ENCODE peak calls at places on chromosomes 3 and 15, in nine cellular contexts. One of them, this sample, is unnamed.
A peak's percentile ranks its signal among the peaks of the same experiment; 100 is the strongest.

GRCh38 chr3:15360786-15361493 is 28.6 kb upstream of the SH3BP5 start:
- DNase-seq in fibroblast of mammary gland: peak; percentile 83
- DNase-seq in adrenal gland: no peak
- DNase-seq in right lobe of liver: no peak
- DNase-seq in endodermal cell: no peak
- DNase-seq in testis: no peak
- DNase-seq in left lung: no peak
- DNase-seq in AG10803: peak; percentile 57
- DNase-seq in heart left ventricle: no peak
- DNase-seq in this sample: no peak

GRCh38 chr3:111763968-111764367 is 95.1 kb upstream of the PHLDB2 start:
- DNase-seq in heart left ventricle: no peak
- DNase-seq in testis: no peak
- DNase-seq in fibroblast of mammary gland: peak; percentile 77
- DNase-seq in endodermal cell: no peak
- DNase-seq in adrenal gland: no peak
- DNase-seq in left lung: no peak
- DNase-seq in right lobe of liver: no peak
- DNase-seq in AG10803: peak; percentile 83
- DNase-seq in this sample: peak; percentile 72

GRCh38 chr15:101308604-101309435 is 13.8 kb upstream of the SNRPA1 start:
- DNase-seq in fibroblast of mammary gland: no peak
- DNase-seq in heart left ventricle: no peak
- DNase-seq in endodermal cell: peak; percentile 33
- DNase-seq in adrenal gland: no peak
- DNase-seq in right lobe of liver: no peak
- DNase-seq in testis: no peak
- DNase-seq in left lung: no peak
- DNase-seq in AG10803: no peak
- DNase-seq in this sample: no peak

GRCh38 chr3:50231581-50231980 is 4.4 kb upstream of the GNAI2 start:
- DNase-seq in endodermal cell: no peak
- DNase-seq in testis: no peak
- DNase-seq in left lung: no peak
- DNase-seq in adrenal gland: no peak
- DNase-seq in heart left ventricle: no peak
- DNase-seq in AG10803: no peak
- DNase-seq in fibroblast of mammary gland: no peak
- DNase-seq in right lobe of liver: no peak
- DNase-seq in this sample: no peak

GRCh38 chr15:74817370-74817737 is 4.7 kb downstream of the LMAN1L start:
- DNase-seq in fibroblast of mammary gland: no peak
- DNase-seq in left lung: no peak
- DNase-seq in endodermal cell: peak; percentile 76
- DNase-seq in heart left ventricle: peak; percentile 85
- DNase-seq in adrenal gland: peak; percentile 93
- DNase-seq in right lobe of liver: peak; percentile 69
- DNase-seq in testis: peak; percentile 67
- DNase-seq in AG10803: peak; percentile 15
- DNase-seq in this sample: no peak

GRCh38 chr3:196207833-196208607 is 3.2 kb downstream of the ZDHHC19 start:
- DNase-seq in heart left ventricle: peak; percentile 50
- DNase-seq in AG10803: no peak
- DNase-seq in testis: peak; percentile 83
- DNase-seq in fibroblast of mammary gland: peak; percentile 31
- DNase-seq in left lung: peak; percentile 89
- DNase-seq in endodermal cell: peak; percentile 97
- DNase-seq in right lobe of liver: peak; percentile 88
- DNase-seq in adrenal gland: peak; percentile 86
- DNase-seq in this sample: no peak

GRCh38 chr3:63193647-63194046 is 84.5 kb upstream of the SYNPR start:
- DNase-seq in endodermal cell: no peak
- DNase-seq in fibroblast of mammary gland: peak; percentile 50
- DNase-seq in left lung: no peak
- DNase-seq in adrenal gland: no peak
- DNase-seq in testis: no peak
- DNase-seq in AG10803: peak; percentile 38
- DNase-seq in heart left ventricle: no peak
- DNase-seq in right lobe of liver: no peak
- DNase-seq in this sample: no peak

GRCh38 chr15:29220852-29221251 is 48.8 kb downstream of the NSMCE3 start:
- DNase-seq in testis: no peak
- DNase-seq in adrenal gland: no peak
- DNase-seq in left lung: no peak
- DNase-seq in right lobe of liver: no peak
- DNase-seq in AG10803: peak; percentile 1
- DNase-seq in heart left ventricle: no peak
- DNase-seq in fibroblast of mammary gland: no peak
- DNase-seq in endodermal cell: no peak
- DNase-seq in this sample: no peak

GRCh38 chr3:165983284-165983683 is 146.1 kb upstream of the BCHE start:
- DNase-seq in left lung: no peak
- DNase-seq in right lobe of liver: no peak
- DNase-seq in endodermal cell: no peak
- DNase-seq in AG10803: no peak
- DNase-seq in testis: no peak
- DNase-seq in adrenal gland: no peak
- DNase-seq in fibroblast of mammary gland: peak; percentile 7
- DNase-seq in heart left ventricle: no peak
- DNase-seq in this sample: no peak

GRCh38 chr3:13028010-13028821 is 45.0 kb downstream of the IQSEC1 start:
- DNase-seq in heart left ventricle: no peak
- DNase-seq in endodermal cell: no peak
- DNase-seq in fibroblast of mammary gland: no peak
- DNase-seq in right lobe of liver: peak; percentile 19
- DNase-seq in left lung: peak; percentile 50
- DNase-seq in AG10803: no peak
- DNase-seq in adrenal gland: no peak
- DNase-seq in testis: no peak
- DNase-seq in this sample: no peak

GRCh38 chr3:11465744-11466611 is 177.7 kb downstream of the VGLL4 start:
- DNase-seq in heart left ventricle: peak; percentile 45
- DNase-seq in right lobe of liver: no peak
- DNase-seq in adrenal gland: peak; percentile 69
- DNase-seq in fibroblast of mammary gland: peak; percentile 97
- DNase-seq in AG10803: peak; percentile 95
- DNase-seq in endodermal cell: no peak
- DNase-seq in left lung: no peak
- DNase-seq in testis: peak; percentile 75
- DNase-seq in this sample: peak; percentile 18

GRCh38 chr3:138196023-138196422 is 8.9 kb downstream of the ARMC8 start:
- DNase-seq in right lobe of liver: no peak
- DNase-seq in endodermal cell: no peak
- DNase-seq in left lung: no peak
- DNase-seq in adrenal gland: no peak
- DNase-seq in heart left ventricle: no peak
- DNase-seq in testis: no peak
- DNase-seq in AG10803: no peak
- DNase-seq in fibroblast of mammary gland: peak; percentile 10
- DNase-seq in this sample: no peak

GRCh38 chr3:47641739-47642138 is 63.1 kb upstream of the CSPG5 start:
- DNase-seq in fibroblast of mammary gland: no peak
- DNase-seq in heart left ventricle: no peak
- DNase-seq in left lung: no peak
- DNase-seq in testis: no peak
- DNase-seq in endodermal cell: no peak
- DNase-seq in adrenal gland: no peak
- DNase-seq in AG10803: no peak
- DNase-seq in right lobe of liver: no peak
- DNase-seq in this sample: no peak

GRCh38 chr3:8328971-8329370 is 172.7 kb upstream of the LMCD1 start:
- DNase-seq in left lung: no peak
- DNase-seq in right lobe of liver: no peak
- DNase-seq in testis: no peak
- DNase-seq in fibroblast of mammary gland: no peak
- DNase-seq in AG10803: no peak
- DNase-seq in endodermal cell: no peak
- DNase-seq in adrenal gland: no peak
- DNase-seq in heart left ventricle: no peak
- DNase-seq in this sample: no peak

GRCh38 chr3:170909129-170909903 is 879 bp upstream of the EIF5A2 start:
- DNase-seq in heart left ventricle: no peak
- DNase-seq in testis: peak; percentile 15
- DNase-seq in left lung: no peak
- DNase-seq in right lobe of liver: no peak
- DNase-seq in fibroblast of mammary gland: peak; percentile 93
- DNase-seq in AG10803: peak; percentile 92
- DNase-seq in endodermal cell: no peak
- DNase-seq in adrenal gland: no peak
- DNase-seq in this sample: peak; percentile 19
- H3K4me3 ChIP-seq in heart left ventricle: peak overlapping the region; percentile 92
- H3K4me3 ChIP-seq in testis: peak overlapping the region; percentile 87
- H3K4me3 ChIP-seq in left lung: peak overlapping the region; percentile 56
- H3K4me3 ChIP-seq in right lobe of liver: no peak overlapping the region
- H3K4me3 ChIP-seq in fibroblast of mammary gland: no peak overlapping the region
- H3K4me3 ChIP-seq in AG10803: no peak overlapping the region
- H3K4me3 ChIP-seq in endodermal cell: peak overlapping the region; percentile 88
- H3K4me3 ChIP-seq in adrenal gland: peak overlapping the region; percentile 77
- H3K4me3 ChIP-seq in this sample: no peak overlapping the region

GRCh38 chr3:184175506-184175905 is 851 bp downstream of the AP2M1 start:
- DNase-seq in left lung: no peak
- DNase-seq in heart left ventricle: no peak
- DNase-seq in adrenal gland: no peak
- DNase-seq in right lobe of liver: no peak
- DNase-seq in fibroblast of mammary gland: no peak
- DNase-seq in AG10803: no peak
- DNase-seq in testis: no peak
- DNase-seq in endodermal cell: peak; percentile 70
- DNase-seq in this sample: no peak

GRCh38 chr3:184175981-184176376 is 1.3 kb downstream of the AP2M1 start:
- DNase-seq in heart left ventricle: no peak
- DNase-seq in left lung: no peak
- DNase-seq in right lobe of liver: no peak
- DNase-seq in adrenal gland: no peak
- DNase-seq in fibroblast of mammary gland: no peak
- DNase-seq in AG10803: peak; percentile 65
- DNase-seq in endodermal cell: no peak
- DNase-seq in testis: no peak
- DNase-seq in this sample: no peak

GRCh38 chr3:184174278-184174645 is 393 bp upstream of the AP2M1 start:
- DNase-seq in right lobe of liver: no peak
- DNase-seq in heart left ventricle: no peak
- DNase-seq in endodermal cell: peak; percentile 55
- DNase-seq in fibroblast of mammary gland: no peak
- DNase-seq in adrenal gland: no peak
- DNase-seq in AG10803: no peak
- DNase-seq in testis: no peak
- DNase-seq in left lung: no peak
- DNase-seq in this sample: no peak

GRCh38 chr3:184173374-184173722 is 1.3 kb upstream of the AP2M1 start:
- DNase-seq in endodermal cell: no peak
- DNase-seq in testis: no peak
- DNase-seq in adrenal gland: no peak
- DNase-seq in left lung: no peak
- DNase-seq in right lobe of liver: no peak
- DNase-seq in fibroblast of mammary gland: no peak
- DNase-seq in heart left ventricle: no peak
- DNase-seq in AG10803: no peak
- DNase-seq in this sample: no peak

DNA sequence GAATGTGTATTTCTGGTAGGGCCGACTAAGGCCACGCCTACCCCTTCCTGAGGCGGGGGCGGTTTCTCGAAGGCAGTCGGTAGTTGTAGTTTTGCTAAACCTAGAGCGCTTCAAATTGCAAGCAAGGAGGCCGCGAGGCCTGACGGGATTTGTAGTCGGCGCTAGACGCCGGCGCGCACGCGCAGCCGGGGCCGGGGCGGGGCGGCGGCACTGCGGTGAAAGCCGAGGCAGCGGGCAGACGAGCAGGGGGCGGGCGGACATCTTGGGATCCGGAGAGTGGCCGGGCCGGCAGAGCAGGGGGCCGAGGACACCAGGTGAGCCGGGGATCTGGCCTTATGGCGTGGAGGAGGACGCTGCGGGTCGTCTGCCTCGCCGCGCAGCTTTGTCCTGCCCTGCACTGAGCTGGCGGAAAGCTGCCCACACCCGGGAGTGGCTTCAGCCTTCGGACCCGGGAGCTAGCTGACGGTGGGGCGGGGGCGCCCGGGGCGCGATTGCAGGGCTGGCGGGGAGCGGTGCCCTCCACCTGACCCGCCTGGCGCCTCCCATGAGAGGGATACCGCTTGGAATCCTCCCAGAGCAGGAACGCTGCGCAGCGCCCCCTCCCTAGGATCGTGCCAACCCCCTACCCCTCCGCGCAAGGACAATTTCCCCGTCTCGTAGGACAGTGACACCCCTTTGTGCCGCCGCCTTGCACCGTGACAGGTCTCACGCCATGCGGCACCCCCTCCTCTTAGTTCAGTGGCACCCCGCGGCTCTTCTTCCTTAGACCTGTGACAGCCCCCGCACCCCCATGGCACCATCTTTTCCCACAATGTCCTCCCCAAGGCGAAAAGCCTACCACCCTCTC is at the start of gene AP2M1:
- DNase-seq in adrenal gland: peak; percentile 99
- DNase-seq in testis: peak; percentile 99
- DNase-seq in heart left ventricle: peak; percentile 98
- DNase-seq in endodermal cell: peak; percentile 99
- DNase-seq in right lobe of liver: peak; percentile 99
- DNase-seq in fibroblast of mammary gland: peak; percentile 99
- DNase-seq in AG10803: peak; percentile 100
- DNase-seq in left lung: peak; percentile 99
- DNase-seq in this sample: peak; percentile 91
- TF ChIP-seq CTCF in adrenal gland: no peak
- TF ChIP-seq CTCF in testis: no peak
- TF ChIP-seq CTCF in heart left ventricle: no peak
- TF ChIP-seq CTCF in endodermal cell: no peak
- TF ChIP-seq CTCF in right lobe of liver: no peak
- TF ChIP-seq CTCF in fibroblast of mammary gland: no peak
- TF ChIP-seq CTCF in AG10803: no peak
- TF ChIP-seq CTCF in left lung: no peak
- TF ChIP-seq CTCF in this sample: peak; percentile 8

DNA sequence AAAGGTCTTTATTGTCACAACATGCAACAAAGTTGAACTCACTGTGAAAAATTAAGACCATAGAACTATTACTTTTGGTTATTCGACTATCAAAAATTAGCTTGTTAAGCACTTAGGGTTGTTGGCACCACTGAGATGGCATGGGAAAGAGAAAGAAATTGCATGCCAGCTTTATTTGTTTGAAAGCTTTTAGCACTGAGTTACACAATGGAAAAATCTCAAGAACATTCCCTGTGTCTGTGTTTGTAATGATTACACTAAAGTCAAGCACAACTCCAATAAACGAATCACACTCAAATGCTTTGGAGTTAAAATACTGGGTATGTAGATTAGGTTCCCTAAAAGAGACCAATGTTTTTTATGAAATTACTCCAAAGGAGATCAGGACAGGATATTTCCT is 158.6 kb upstream of the COL8A1 start:
- DNase-seq in right lobe of liver: no peak
- DNase-seq in heart left ventricle: no peak
- DNase-seq in AG10803: no peak
- DNase-seq in left lung: no peak
- DNase-seq in fibroblast of mammary gland: no peak
- DNase-seq in testis: no peak
- DNase-seq in adrenal gland: no peak
- DNase-seq in endodermal cell: no peak
- DNase-seq in this sample: no peak
- H3K4me3 ChIP-seq in right lobe of liver: no peak overlapping the region
- H3K4me3 ChIP-seq in heart left ventricle: no peak overlapping the region
- H3K4me3 ChIP-seq in AG10803: no peak overlapping the region
- H3K4me3 ChIP-seq in left lung: no peak overlapping the region
- H3K4me3 ChIP-seq in fibroblast of mammary gland: no peak overlapping the region
- H3K4me3 ChIP-seq in testis: no peak overlapping the region
- H3K4me3 ChIP-seq in adrenal gland: no peak overlapping the region
- H3K4me3 ChIP-seq in endodermal cell: no peak overlapping the region
- H3K4me3 ChIP-seq in this sample: no peak overlapping the region

GRCh38 chr3:55801068-55801467 is 314.0 kb upstream of the WNT5A start:
- DNase-seq in left lung: no peak
- DNase-seq in endodermal cell: no peak
- DNase-seq in AG10803: no peak
- DNase-seq in adrenal gland: no peak
- DNase-seq in right lobe of liver: no peak
- DNase-seq in heart left ventricle: no peak
- DNase-seq in fibroblast of mammary gland: no peak
- DNase-seq in testis: no peak
- DNase-seq in this sample: no peak
- TF ChIP-seq CTCF in left lung: no peak
- TF ChIP-seq CTCF in endodermal cell: no peak
- TF ChIP-seq CTCF in AG10803: no peak
- TF ChIP-seq CTCF in adrenal gland: no peak
- TF ChIP-seq CTCF in right lobe of liver: no peak
- TF ChIP-seq CTCF in heart left ventricle: no peak
- TF ChIP-seq CTCF in fibroblast of mammary gland: no peak
- TF ChIP-seq CTCF in testis: no peak
- TF ChIP-seq CTCF in this sample: no peak